ENCODE peak calls at places on chromosomes 5 and 9, in ten cellular contexts. One of them, this sample, is unnamed.

GRCh38 chr9:79583957-79584654 is 12.3 kb downstream of the TLE4 start:
- DNase-seq in activated CD4-positive, alpha-beta T cell treated with anti-CD3 and anti-CD28 coated beads for 24 hours: no peak
- DNase-seq in fibroblast of the aortic adventitia: no peak
- DNase-seq in neuronal stem cell: no peak
- DNase-seq in adrenal gland: peak; percentile 66
- DNase-seq in stimulated activated CD4-positive, alpha-beta T cell treated with anti-CD3 and anti-CD28 coated beads, Interleukin-15, amount 100 ng/mL, for 24 hours: peak; percentile 40
- DNase-seq in skeletal muscle cell: no peak
- DNase-seq in AG10803: no peak
- DNase-seq in H4: no peak
- DNase-seq in esophagus squamous epithelium: no peak
- DNase-seq in this sample: peak; percentile 62

GRCh38 chr9:93598647-93599241 is 22.4 kb downstream of the PHF2 start:
- DNase-seq in stimulated activated CD4-positive, alpha-beta T cell treated with anti-CD3 and anti-CD28 coated beads, Interleukin-15, amount 100 ng/mL, for 24 hours: no peak
- DNase-seq in H4: no peak
- DNase-seq in skeletal muscle cell: no peak
- DNase-seq in adrenal gland: no peak
- DNase-seq in activated CD4-positive, alpha-beta T cell treated with anti-CD3 and anti-CD28 coated beads for 24 hours: no peak
- DNase-seq in AG10803: peak; percentile 64
- DNase-seq in fibroblast of the aortic adventitia: peak; percentile 71
- DNase-seq in esophagus squamous epithelium: no peak
- DNase-seq in neuronal stem cell: no peak
- DNase-seq in this sample: no peak

GRCh38 chr5:43036856-43037711 is 3.0 kb downstream of the ANXA2R start:
- DNase-seq in skeletal muscle cell: no peak
- DNase-seq in esophagus squamous epithelium: no peak
- DNase-seq in fibroblast of the aortic adventitia: no peak
- DNase-seq in activated CD4-positive, alpha-beta T cell treated with anti-CD3 and anti-CD28 coated beads for 24 hours: no peak
- DNase-seq in AG10803: no peak
- DNase-seq in H4: peak; percentile 49
- DNase-seq in neuronal stem cell: no peak
- DNase-seq in stimulated activated CD4-positive, alpha-beta T cell treated with anti-CD3 and anti-CD28 coated beads, Interleukin-15, amount 100 ng/mL, for 24 hours: no peak
- DNase-seq in adrenal gland: no peak
- DNase-seq in this sample: peak; percentile 59

GRCh38 chr9:120391691-120392090 is 188.3 kb downstream of the CDK5RAP2 start:
- DNase-seq in fibroblast of the aortic adventitia: no peak
- DNase-seq in neuronal stem cell: no peak
- DNase-seq in esophagus squamous epithelium: no peak
- DNase-seq in activated CD4-positive, alpha-beta T cell treated with anti-CD3 and anti-CD28 coated beads for 24 hours: no peak
- DNase-seq in adrenal gland: no peak
- DNase-seq in stimulated activated CD4-positive, alpha-beta T cell treated with anti-CD3 and anti-CD28 coated beads, Interleukin-15, amount 100 ng/mL, for 24 hours: no peak
- DNase-seq in skeletal muscle cell: no peak
- DNase-seq in AG10803: no peak
- DNase-seq in H4: no peak
- DNase-seq in this sample: no peak

GRCh38 chr5:115461506-115462290 is 82.9 kb downstream of the FEM1C start:
- DNase-seq in fibroblast of the aortic adventitia: peak; percentile 76
- DNase-seq in stimulated activated CD4-positive, alpha-beta T cell treated with anti-CD3 and anti-CD28 coated beads, Interleukin-15, amount 100 ng/mL, for 24 hours: peak; percentile 58
- DNase-seq in neuronal stem cell: no peak
- DNase-seq in adrenal gland: no peak
- DNase-seq in esophagus squamous epithelium: no peak
- DNase-seq in skeletal muscle cell: peak; percentile 64
- DNase-seq in activated CD4-positive, alpha-beta T cell treated with anti-CD3 and anti-CD28 coated beads for 24 hours: peak; percentile 13
- DNase-seq in H4: no peak
- DNase-seq in AG10803: peak; percentile 75
- DNase-seq in this sample: no peak

GRCh38 chr5:62139741-62140140 is 166.3 kb upstream of the KIF2A start:
- DNase-seq in fibroblast of the aortic adventitia: no peak
- DNase-seq in stimulated activated CD4-positive, alpha-beta T cell treated with anti-CD3 and anti-CD28 coated beads, Interleukin-15, amount 100 ng/mL, for 24 hours: no peak
- DNase-seq in activated CD4-positive, alpha-beta T cell treated with anti-CD3 and anti-CD28 coated beads for 24 hours: no peak
- DNase-seq in H4: no peak
- DNase-seq in skeletal muscle cell: no peak
- DNase-seq in neuronal stem cell: no peak
- DNase-seq in adrenal gland: no peak
- DNase-seq in AG10803: no peak
- DNase-seq in esophagus squamous epithelium: no peak
- DNase-seq in this sample: no peak

GRCh38 chr5:53343187-53343586 is 137.2 kb upstream of the FST start:
- DNase-seq in esophagus squamous epithelium: no peak
- DNase-seq in H4: no peak
- DNase-seq in adrenal gland: no peak
- DNase-seq in neuronal stem cell: no peak
- DNase-seq in AG10803: peak; percentile 99
- DNase-seq in stimulated activated CD4-positive, alpha-beta T cell treated with anti-CD3 and anti-CD28 coated beads, Interleukin-15, amount 100 ng/mL, for 24 hours: no peak
- DNase-seq in activated CD4-positive, alpha-beta T cell treated with anti-CD3 and anti-CD28 coated beads for 24 hours: no peak
- DNase-seq in fibroblast of the aortic adventitia: peak; percentile 100
- DNase-seq in skeletal muscle cell: peak; percentile 98
- DNase-seq in this sample: no peak

GRCh38 chr9:83220737-83221136 is 157.8 kb upstream of the RASEF start:
- DNase-seq in skeletal muscle cell: peak; percentile 47
- DNase-seq in fibroblast of the aortic adventitia: peak; percentile 93
- DNase-seq in stimulated activated CD4-positive, alpha-beta T cell treated with anti-CD3 and anti-CD28 coated beads, Interleukin-15, amount 100 ng/mL, for 24 hours: no peak
- DNase-seq in esophagus squamous epithelium: no peak
- DNase-seq in adrenal gland: peak; percentile 35
- DNase-seq in H4: peak; percentile 76
- DNase-seq in neuronal stem cell: no peak
- DNase-seq in activated CD4-positive, alpha-beta T cell treated with anti-CD3 and anti-CD28 coated beads for 24 hours: no peak
- DNase-seq in AG10803: peak; percentile 63
- DNase-seq in this sample: no peak

GRCh38 chr5:107523019-107523680 is 147.6 kb downstream of the EFNA5 start:
- DNase-seq in activated CD4-positive, alpha-beta T cell treated with anti-CD3 and anti-CD28 coated beads for 24 hours: no peak
- DNase-seq in skeletal muscle cell: no peak
- DNase-seq in neuronal stem cell: no peak
- DNase-seq in fibroblast of the aortic adventitia: no peak
- DNase-seq in H4: no peak
- DNase-seq in esophagus squamous epithelium: no peak
- DNase-seq in adrenal gland: no peak
- DNase-seq in AG10803: no peak
- DNase-seq in stimulated activated CD4-positive, alpha-beta T cell treated with anti-CD3 and anti-CD28 coated beads, Interleukin-15, amount 100 ng/mL, for 24 hours: no peak
- DNase-seq in this sample: no peak

GRCh38 chr5:84088996-84089395 is 295.7 kb downstream of the EDIL3 start:
- DNase-seq in stimulated activated CD4-positive, alpha-beta T cell treated with anti-CD3 and anti-CD28 coated beads, Interleukin-15, amount 100 ng/mL, for 24 hours: no peak
- DNase-seq in neuronal stem cell: no peak
- DNase-seq in fibroblast of the aortic adventitia: peak; percentile 63
- DNase-seq in activated CD4-positive, alpha-beta T cell treated with anti-CD3 and anti-CD28 coated beads for 24 hours: no peak
- DNase-seq in esophagus squamous epithelium: no peak
- DNase-seq in AG10803: peak; percentile 23
- DNase-seq in adrenal gland: peak; percentile 21
- DNase-seq in H4: peak; percentile 48
- DNase-seq in skeletal muscle cell: no peak
- DNase-seq in this sample: peak; percentile 16

GRCh38 chr5:57037355-57037754 is 85.4 kb upstream of the MIER3 start:
- DNase-seq in H4: peak; percentile 20
- DNase-seq in fibroblast of the aortic adventitia: no peak
- DNase-seq in activated CD4-positive, alpha-beta T cell treated with anti-CD3 and anti-CD28 coated beads for 24 hours: no peak
- DNase-seq in esophagus squamous epithelium: no peak
- DNase-seq in neuronal stem cell: no peak
- DNase-seq in adrenal gland: peak; percentile 74
- DNase-seq in skeletal muscle cell: no peak
- DNase-seq in AG10803: no peak
- DNase-seq in stimulated activated CD4-positive, alpha-beta T cell treated with anti-CD3 and anti-CD28 coated beads, Interleukin-15, amount 100 ng/mL, for 24 hours: no peak
- DNase-seq in this sample: peak; percentile 45

GRCh38 chr5:172299916-172300439 is 16.4 kb upstream of the UBTD2 start:
- DNase-seq in adrenal gland: peak; percentile 38
- DNase-seq in esophagus squamous epithelium: no peak
- DNase-seq in H4: peak; percentile 51
- DNase-seq in stimulated activated CD4-positive, alpha-beta T cell treated with anti-CD3 and anti-CD28 coated beads, Interleukin-15, amount 100 ng/mL, for 24 hours: no peak
- DNase-seq in skeletal muscle cell: no peak
- DNase-seq in activated CD4-positive, alpha-beta T cell treated with anti-CD3 and anti-CD28 coated beads for 24 hours: no peak
- DNase-seq in AG10803: no peak
- DNase-seq in neuronal stem cell: no peak
- DNase-seq in fibroblast of the aortic adventitia: no peak
- DNase-seq in this sample: no peak

GRCh38 chr5:140806834-140807775 is at the start of gene PCDHA4:
- DNase-seq in H4: no peak
- DNase-seq in neuronal stem cell: peak; percentile 63
- DNase-seq in stimulated activated CD4-positive, alpha-beta T cell treated with anti-CD3 and anti-CD28 coated beads, Interleukin-15, amount 100 ng/mL, for 24 hours: peak; percentile 41
- DNase-seq in AG10803: peak; percentile 9
- DNase-seq in skeletal muscle cell: no peak
- DNase-seq in fibroblast of the aortic adventitia: peak; percentile 16
- DNase-seq in esophagus squamous epithelium: no peak
- DNase-seq in adrenal gland: no peak
- DNase-seq in activated CD4-positive, alpha-beta T cell treated with anti-CD3 and anti-CD28 coated beads for 24 hours: no peak
- DNase-seq in this sample: peak; percentile 84

GRCh38 chr5:135223404-135223803 is 175.6 kb downstream of the MACROH2A1 start:
- DNase-seq in stimulated activated CD4-positive, alpha-beta T cell treated with anti-CD3 and anti-CD28 coated beads, Interleukin-15, amount 100 ng/mL, for 24 hours: no peak
- DNase-seq in neuronal stem cell: no peak
- DNase-seq in AG10803: no peak
- DNase-seq in fibroblast of the aortic adventitia: no peak
- DNase-seq in skeletal muscle cell: no peak
- DNase-seq in adrenal gland: no peak
- DNase-seq in H4: no peak
- DNase-seq in esophagus squamous epithelium: no peak
- DNase-seq in activated CD4-positive, alpha-beta T cell treated with anti-CD3 and anti-CD28 coated beads for 24 hours: no peak
- DNase-seq in this sample: no peak

GRCh38 chr5:38697013-38697412 is 140.6 kb upstream of the LIFR start:
- DNase-seq in skeletal muscle cell: no peak
- DNase-seq in AG10803: peak; percentile 58
- DNase-seq in esophagus squamous epithelium: no peak
- DNase-seq in adrenal gland: no peak
- DNase-seq in neuronal stem cell: peak; percentile 26
- DNase-seq in H4: no peak
- DNase-seq in fibroblast of the aortic adventitia: peak; percentile 85
- DNase-seq in stimulated activated CD4-positive, alpha-beta T cell treated with anti-CD3 and anti-CD28 coated beads, Interleukin-15, amount 100 ng/mL, for 24 hours: no peak
- DNase-seq in activated CD4-positive, alpha-beta T cell treated with anti-CD3 and anti-CD28 coated beads for 24 hours: no peak
- DNase-seq in this sample: peak; percentile 28

GRCh38 chr5:36623832-36624231 is 17.4 kb downstream of the SLC1A3 start:
- DNase-seq in stimulated activated CD4-positive, alpha-beta T cell treated with anti-CD3 and anti-CD28 coated beads, Interleukin-15, amount 100 ng/mL, for 24 hours: no peak
- DNase-seq in neuronal stem cell: no peak
- DNase-seq in fibroblast of the aortic adventitia: no peak
- DNase-seq in skeletal muscle cell: no peak
- DNase-seq in esophagus squamous epithelium: no peak
- DNase-seq in H4: no peak
- DNase-seq in adrenal gland: no peak
- DNase-seq in activated CD4-positive, alpha-beta T cell treated with anti-CD3 and anti-CD28 coated beads for 24 hours: no peak
- DNase-seq in AG10803: no peak
- DNase-seq in this sample: no peak

GRCh38 chr5:15285901-15286583 is 213.9 kb upstream of the FBXL7 start:
- DNase-seq in neuronal stem cell: no peak
- DNase-seq in skeletal muscle cell: peak; percentile 37
- DNase-seq in adrenal gland: peak; percentile 42
- DNase-seq in stimulated activated CD4-positive, alpha-beta T cell treated with anti-CD3 and anti-CD28 coated beads, Interleukin-15, amount 100 ng/mL, for 24 hours: no peak
- DNase-seq in activated CD4-positive, alpha-beta T cell treated with anti-CD3 and anti-CD28 coated beads for 24 hours: no peak
- DNase-seq in fibroblast of the aortic adventitia: peak; percentile 0
- DNase-seq in esophagus squamous epithelium: no peak
- DNase-seq in AG10803: peak; percentile 76
- DNase-seq in H4: peak; percentile 25
- DNase-seq in this sample: no peak

GRCh38 chr9:128007566-128008138 is 26.9 kb upstream of the EEIG1 start:
- DNase-seq in AG10803: peak; percentile 50
- DNase-seq in esophagus squamous epithelium: peak; percentile 45
- DNase-seq in stimulated activated CD4-positive, alpha-beta T cell treated with anti-CD3 and anti-CD28 coated beads, Interleukin-15, amount 100 ng/mL, for 24 hours: peak; percentile 95
- DNase-seq in H4: peak; percentile 34
- DNase-seq in neuronal stem cell: no peak
- DNase-seq in skeletal muscle cell: no peak
- DNase-seq in adrenal gland: peak; percentile 84
- DNase-seq in activated CD4-positive, alpha-beta T cell treated with anti-CD3 and anti-CD28 coated beads for 24 hours: peak; percentile 89
- DNase-seq in fibroblast of the aortic adventitia: peak; percentile 65
- DNase-seq in this sample: no peak

GRCh38 chr5:173753307-173754168 is 134.6 kb upstream of the CPEB4 start:
- DNase-seq in AG10803: no peak
- DNase-seq in neuronal stem cell: peak; percentile 62
- DNase-seq in stimulated activated CD4-positive, alpha-beta T cell treated with anti-CD3 and anti-CD28 coated beads, Interleukin-15, amount 100 ng/mL, for 24 hours: no peak
- DNase-seq in fibroblast of the aortic adventitia: no peak
- DNase-seq in activated CD4-positive, alpha-beta T cell treated with anti-CD3 and anti-CD28 coated beads for 24 hours: no peak
- DNase-seq in esophagus squamous epithelium: no peak
- DNase-seq in skeletal muscle cell: peak; percentile 47
- DNase-seq in adrenal gland: peak; percentile 92
- DNase-seq in H4: peak; percentile 80
- DNase-seq in this sample: peak; percentile 91

This sample was measured in neural progenitor cell.